ENCODE peak calls at places on chromosome 7, in five cellular contexts. N is K562, M is GM12878, L is SK-N-SH, H is IMR-90. T is an unnamed sample.

GRCh38 chr7:83697814-83698530 is 49.0 kb upstream of the SEMA3E start:
- DNase-seq in M (no peak), N (no peak), L (no peak), H (peak; percentile 2), T (no peak)

GRCh38 chr7:47454066-47454950 is 127.6 kb downstream of the TNS3 start:
- DNase-seq in M (no peak), N (no peak), H (peak; percentile 29), L (no peak), T (no peak)

GRCh38 chr7:106217089-106217542 is 67.7 kb downstream of the NAMPT start:
- DNase-seq in L (no peak), M (no peak), N (peak; percentile 25), H (peak; percentile 42), T (no peak)

GRCh38 chr7:121388950-121389349 is 7.2 kb downstream of the FAM3C start:
- DNase-seq in N (no peak), H (no peak), M (no peak), L (no peak), T (no peak)

GRCh38 chr7:50641442-50642405 is 76.5 kb upstream of the DDC start:
- DNase-seq in N (no peak), M (no peak), L (no peak), H (no peak), T (peak; percentile 18)

GRCh38 chr7:4739528-4739992 is 35.9 kb upstream of the AP5Z1 start:
- DNase-seq in N (peak; percentile 65), H (peak; percentile 38), M (no peak), L (peak; percentile 77), T (peak; percentile 84)

GRCh38 chr7:116530107-116530820 is 5.4 kb downstream of the CAV1 start:
- DNase-seq in H (no peak), M (no peak), L (no peak), N (no peak), T (no peak)

GRCh38 chr7:87110778-87111177 is 41.5 kb upstream of the DMTF1 start:
- DNase-seq in H (peak; percentile 65), L (no peak), M (no peak), N (peak; percentile 45), T (peak; percentile 36)

GRCh38 chr7:18552311-18552916 is 56.9 kb downstream of the HDAC9 start:
- DNase-seq in N (no peak), H (peak; percentile 38), L (no peak), M (no peak), T (no peak)

GRCh38 chr7:4745971-4746919 is 29.2 kb upstream of the AP5Z1 start:
- DNase-seq in L (no peak), H (peak; percentile 83), M (peak; percentile 48), N (no peak), T (peak; percentile 9)

GRCh38 chr7:13990984-13991790 is 1.7 kb upstream of the ETV1 start:
- DNase-seq in N (peak; percentile 94), M (peak; percentile 13), H (peak; percentile 98), L (peak; percentile 92), T (peak; percentile 24)

GRCh38 chr7:68109299-68109698 is 1112.7 kb downstream of the TYW1 start:
- DNase-seq in L (no peak), M (no peak), H (no peak), N (no peak), T (no peak)

GRCh38 chr7:137893143-137893742 is 46.5 kb upstream of the DGKI start:
- DNase-seq in H (no peak), L (no peak), M (no peak), N (no peak), T (peak; percentile 54)

GRCh38 chr7:74521855-74522254 is 68.1 kb downstream of the GTF2IRD1 start:
- DNase-seq in L (no peak), M (no peak), H (no peak), N (no peak), T (no peak)

GRCh38 chr7:151079199-151079910 is 1.3 kb downstream of the FASTK start:
- DNase-seq in L (no peak), H (no peak), N (no peak), M (no peak), T (no peak)
- TF ChIP-seq USF2 in L (no peak), H (no peak), N (no peak), M (no peak), T (no peak)

GRCh38 chr7:15323545-15323944 is 238.3 kb downstream of the AGMO start:
- DNase-seq in L (no peak), H (no peak), M (no peak), N (no peak), T (no peak)

GRCh38 chr7:15330943-15331342 is 230.9 kb downstream of the AGMO start:
- DNase-seq in M (no peak), L (no peak), H (no peak), N (no peak), T (no peak)

GRCh38 chr7:15326044-15326644 is 235.7 kb downstream of the AGMO start:
- DNase-seq in M (no peak), H (peak; percentile 35), L (peak; percentile 32), N (peak; percentile 2), T (peak; percentile 3)
- TF ChIP-seq MXI1 in M (no peak), H (no peak), L (no peak), N (no peak), T (no peak)

GRCh38 chr7:150879345-150879744 is 27.0 kb downstream of the AOC1 start:
- DNase-seq in H (no peak), L (no peak), M (no peak), N (peak; percentile 4), T (no peak)

GRCh38 chr7:150874401-150875198 is 22.3 kb downstream of the AOC1 start:
- DNase-seq in H (no peak), N (no peak), M (no peak), L (no peak), T (no peak)

GRCh38 chr7:150875791-150876190 is 23.5 kb downstream of the AOC1 start:
- DNase-seq in N (peak; percentile 50), M (no peak), H (no peak), L (no peak), T (no peak)

GRCh38 chr7:150877545-150877944 is 25.2 kb downstream of the AOC1 start:
- DNase-seq in H (no peak), N (peak; percentile 16), M (no peak), L (no peak), T (no peak)

GRCh38 chr7:150876817-150877526 is 24.7 kb downstream of the AOC1 start:
- DNase-seq in N (peak; percentile 94), H (peak; percentile 64), M (no peak), L (peak; percentile 91), T (peak; percentile 56)
- TF ChIP-seq USF2 in N (peak; percentile 39), H (no peak), M (no peak), L (no peak), T (no peak)

DNA sequence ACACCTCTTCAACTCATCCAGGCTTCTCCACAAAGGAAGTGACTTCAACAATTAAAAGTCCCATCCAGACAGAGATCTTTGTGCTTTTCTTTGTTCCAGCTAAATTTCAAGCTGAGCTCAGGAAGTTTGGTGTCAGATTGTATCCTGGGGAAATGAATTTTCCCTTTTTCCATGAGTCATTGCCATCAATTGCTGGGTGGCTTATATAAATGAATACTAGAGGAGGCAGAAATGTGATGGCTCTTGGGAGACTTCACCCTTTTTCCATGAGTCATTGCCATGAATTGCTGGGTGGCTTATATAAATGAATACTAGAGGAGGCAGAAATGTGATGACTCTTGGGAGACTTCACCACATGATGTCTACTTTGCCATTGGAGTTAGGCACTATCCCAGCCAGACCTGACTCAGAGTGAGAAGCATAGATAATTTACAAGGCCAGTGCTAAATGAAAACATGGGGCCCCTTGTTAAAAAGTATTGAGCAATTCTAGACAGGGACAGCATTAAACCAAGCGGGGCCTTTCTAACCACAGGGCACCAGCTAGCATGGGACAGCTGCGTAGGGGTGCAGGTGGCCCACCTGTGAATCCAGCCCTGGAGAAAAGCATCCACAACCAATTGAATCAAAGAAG is 339.2 kb upstream of the PODXL start:
- DNase-seq in N (no peak), L (no peak), H (peak; percentile 70), M (no peak), T (no peak)
- TF ChIP-seq MXI1 in N (no peak), L (no peak), H (no peak), M (no peak), T (no peak)

GRCh38 chr7:123282181-123282580 is 82.4 kb upstream of the SLC13A1 start:
- DNase-seq in H (no peak), L (no peak), M (no peak), N (no peak), T (no peak)
- TF ChIP-seq USF2 in H (no peak), L (no peak), M (no peak), N (no peak), T (no peak)

GRCh38 chr7:111486472-111487142 is 75.7 kb downstream of the IMMP2L start:
- DNase-seq in N (peak; percentile 76), L (peak; percentile 74), M (peak; percentile 13), H (peak; percentile 67), T (peak; percentile 41)
- TF ChIP-seq MXI1 in N (no peak), L (no peak), M (no peak), H (no peak), T (no peak)

GRCh38 chr7:133931053-133931452 is 196.1 kb upstream of the LRGUK start:
- DNase-seq in H (no peak), N (no peak), M (no peak), L (no peak), T (no peak)
- TF ChIP-seq USF2 in H (no peak), N (no peak), M (no peak), L (no peak), T (no peak)